ENCODE peak calls at places on chromosomes 7 and 10, in seven cellular contexts. Y is upper lobe of left lung, V is stomach, I is transverse colon, B is H54, Z is GM12892, R is heart left ventricle. D is an unnamed sample.

GRCh38 chr7:50723888-50724287 is 58.8 kb downstream of the GRB10 start:
- DNase-seq in Z (no peak), V (no peak), B (no peak), Y (no peak), I (no peak), R (no peak), D (no peak)

GRCh38 chr10:49631975-49632374 is 18.1 kb downstream of the CHAT start:
- DNase-seq in I (no peak), Y (no peak), Z (no peak), R (no peak), V (no peak), B (no peak), D (no peak)

GRCh38 chr7:117970806-117971205 is 97.6 kb upstream of the CTTNBP2 start:
- DNase-seq in B (no peak), V (no peak), R (no peak), I (no peak), Y (no peak), Z (no peak), D (no peak)

GRCh38 chr7:9231683-9232082 is 798.3 kb downstream of the NXPH1 start:
- DNase-seq in Z (no peak), Y (no peak), I (no peak), R (no peak), V (no peak), B (no peak), D (no peak)

GRCh38 chr10:100528885-100529472 is 692 bp downstream of the NDUFB8 start:
- DNase-seq in V (no peak), B (no peak), R (no peak), Y (no peak), Z (no peak), I (no peak), D (no peak)

GRCh38 chr10:114715171-114715670 is 57.1 kb upstream of the ABLIM1 start:
- DNase-seq in B (no peak), R (no peak), Z (no peak), I (no peak), V (no peak), Y (no peak), D (no peak)

GRCh38 chr7:18685961-18686360 is 190.4 kb downstream of the HDAC9 start:
- DNase-seq in B (no peak), Z (no peak), R (no peak), V (no peak), Y (no peak), I (no peak), D (no peak)

GRCh38 chr10:47179291-47179647 is 120.7 kb upstream of the GDF10 start:
- DNase-seq in V (no peak), B (no peak), I (no peak), Y (no peak), Z (no peak), R (no peak), D (no peak)

GRCh38 chr10:76555271-76555670 is 1082.3 kb downstream of the KCNMA1 start:
- DNase-seq in Y (no peak), R (no peak), B (no peak), I (no peak), Z (no peak), V (no peak), D (no peak)

GRCh38 chr7:113548561-113548960 is 370.2 kb downstream of the PPP1R3A start:
- DNase-seq in I (no peak), Y (no peak), B (no peak), R (no peak), Z (no peak), V (no peak), D (no peak)

GRCh38 chr7:19061331-19061730 is 56.1 kb downstream of the TWIST1 start:
- DNase-seq in Z (no peak), Y (no peak), R (no peak), V (no peak), I (no peak), B (no peak), D (no peak)

GRCh38 chr7:11252705-11253272 is 279.1 kb downstream of the PHF14 start:
- DNase-seq in Z (no peak), R (no peak), I (no peak), Y (no peak), V (no peak), B (no peak), D (no peak)

GRCh38 chr10:123009105-123009805 is 449 bp downstream of the ACADSB start:
- DNase-seq in Y (peak), R (peak), I (peak), V (peak), Z (peak), B (no peak), D (peak)

GRCh38 chr7:105654095-105654686 is 72.9 kb upstream of the EFCAB10 start:
- DNase-seq in V (no peak), Z (no peak), I (no peak), B (no peak), Y (peak), R (no peak), D (no peak)

GRCh38 chr10:86545097-86545496 is 23.5 kb upstream of the WAPL start:
- DNase-seq in Z (no peak), V (no peak), R (no peak), B (no peak), I (no peak), Y (no peak), D (no peak)

GRCh38 chr7:98200364-98200763 is 10.9 kb upstream of the BHLHA15 start:
- DNase-seq in R (no peak), V (no peak), Y (no peak), B (no peak), Z (no peak), I (no peak), D (no peak)

GRCh38 chr7:19920200-19920599 is 146.8 kb upstream of the TMEM196 start:
- DNase-seq in Y (no peak), R (no peak), B (no peak), I (no peak), Z (no peak), V (no peak), D (no peak)

GRCh38 chr7:91836065-91836368 is 44.5 kb downstream of the MTERF1 start:
- DNase-seq in I (no peak), Y (no peak), R (no peak), Z (no peak), B (no peak), V (no peak), D (no peak)

GRCh38 chr7:137715101-137715500 is 131.7 kb downstream of the DGKI start:
- DNase-seq in Z (no peak), I (no peak), R (no peak), B (no peak), Y (no peak), V (no peak), D (no peak)

GRCh38 chr7:90738249-90738648 is 142.1 kb downstream of the CDK14 start:
- DNase-seq in Z (no peak), R (no peak), I (no peak), B (no peak), V (no peak), Y (no peak), D (no peak)

GRCh38 chr7:1123721-1124120 is 35.8 kb downstream of the GPER1 start:
- DNase-seq in V (peak), B (no peak), Z (no peak), R (peak), Y (peak), I (peak), D (peak)

GRCh38 chr7:72292794-72293193 is 119.3 kb downstream of the CALN1 start:
- DNase-seq in Y (no peak), Z (no peak), I (no peak), V (no peak), B (no peak), R (no peak), D (no peak)

GRCh38 chr7:117459735-117460134 is 20.1 kb upstream of the CFTR start:
- DNase-seq in B (no peak), Y (no peak), V (no peak), R (no peak), I (no peak), Z (no peak), D (no peak)

GRCh38 chr10:128476845-128477244 is 350.6 kb upstream of the MKI67 start:
- DNase-seq in B (no peak), V (no peak), Y (no peak), R (no peak), Z (no peak), I (no peak), D (no peak)

DNA sequence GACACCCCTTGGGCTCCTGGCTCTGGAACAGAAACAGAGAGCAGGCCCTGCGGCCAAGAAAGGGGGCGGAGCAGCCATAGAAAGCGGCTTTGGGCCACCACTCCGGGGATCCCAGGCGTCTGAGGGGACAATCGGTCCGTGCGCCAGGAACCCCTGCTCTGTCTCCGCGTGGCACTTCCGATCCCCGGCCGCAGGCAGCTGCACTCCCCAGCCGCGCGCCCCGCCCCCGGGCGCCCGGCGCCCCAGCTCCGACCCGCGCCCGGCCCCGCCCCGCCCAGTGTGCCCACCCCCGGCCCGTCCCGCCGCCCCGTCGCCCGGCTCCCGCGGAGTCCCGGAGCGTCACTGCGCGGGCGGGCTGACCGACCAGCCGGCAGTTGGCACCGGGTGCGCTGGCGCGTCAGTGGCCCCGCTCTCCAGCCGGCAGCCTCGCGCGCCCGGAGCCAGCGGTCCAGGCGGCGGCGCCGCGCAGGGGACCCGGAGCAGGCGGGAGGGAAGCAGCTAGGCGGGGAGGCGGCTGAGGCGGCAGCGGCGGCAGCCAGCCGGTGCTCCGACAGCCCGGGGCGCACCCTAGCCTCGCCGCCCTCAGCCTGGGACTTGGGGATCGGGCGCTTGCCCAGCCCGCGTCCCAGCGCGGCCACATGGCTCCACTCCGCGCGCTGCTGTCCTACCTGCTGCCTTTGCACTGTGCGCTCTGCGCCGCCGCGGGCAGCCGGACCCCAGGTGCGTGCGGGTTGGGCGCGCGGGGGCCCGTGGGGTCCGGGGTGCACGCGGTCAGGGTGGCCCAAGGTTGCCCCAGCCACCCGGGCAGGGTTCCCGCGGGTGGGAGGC is at the start of gene ADAMTS14:
- DNase-seq in R (no peak), B (peak), I (peak), Z (peak), V (no peak), Y (no peak), D (no peak)
- TF ChIP-seq POLR2A in R (no peak), B (peak), I (no peak), Z (no peak), V (no peak), Y (no peak), D (no peak)

GRCh38 chr7:5692112-5692844 is 89.2 kb downstream of the RNF216 start:
- DNase-seq in B (peak), Y (peak), R (peak), Z (no peak), I (peak), V (peak), D (peak)
- TF ChIP-seq POLR2A in B (no peak), Y (no peak), R (no peak), Z (no peak), I (peak), V (no peak), D (peak)

GRCh38 chr10:3773465-3774017 is 11.5 kb downstream of the KLF6 start:
- DNase-seq in Y (no peak), B (no peak), Z (no peak), V (no peak), I (no peak), R (no peak), D (no peak)
- TF ChIP-seq POLR2A in Y (no peak), B (no peak), Z (no peak), V (no peak), I (no peak), R (no peak), D (no peak)

DNA sequence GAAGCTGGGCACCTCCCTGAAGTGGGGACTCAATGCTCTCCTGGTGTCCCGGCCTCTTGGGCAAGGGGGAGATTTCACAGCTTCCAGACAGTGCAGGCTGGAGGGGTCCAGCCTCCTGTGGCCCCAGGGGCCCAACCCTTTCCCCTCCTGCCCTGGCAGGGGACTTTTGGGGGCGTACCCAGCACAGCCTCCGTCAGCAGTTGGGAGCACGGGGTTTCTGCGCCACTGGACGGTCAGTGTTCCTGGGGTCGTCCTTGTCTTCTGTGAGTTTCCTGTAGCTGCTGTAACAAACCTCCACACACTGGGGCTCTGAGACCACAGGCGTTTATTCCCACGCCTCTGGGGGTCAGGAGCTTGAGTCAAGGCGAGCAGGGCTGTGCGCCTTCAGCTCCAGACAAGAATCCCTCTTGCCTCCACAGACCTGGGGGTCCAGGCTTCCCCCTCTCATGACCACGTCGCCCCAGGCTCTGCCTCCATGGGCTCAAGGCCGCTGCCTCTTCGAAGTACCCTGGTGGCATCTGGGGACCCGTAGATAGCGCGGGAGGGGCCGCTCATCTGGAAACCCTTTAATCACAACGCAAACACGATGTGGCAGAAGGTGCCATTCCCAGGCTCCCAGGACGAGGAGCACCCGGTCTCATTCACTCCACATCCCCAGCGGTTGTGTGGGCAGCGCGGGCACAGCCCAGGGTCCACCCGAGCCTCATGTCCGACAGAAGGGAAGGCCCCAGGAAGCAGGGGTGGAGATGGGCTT is 14.0 kb downstream of the PWWP2B start:
- DNase-seq in B (no peak), Y (no peak), R (peak), Z (no peak), V (no peak), I (no peak), D (no peak)
- TF ChIP-seq POLR2A in B (no peak), Y (no peak), R (no peak), Z (no peak), V (no peak), I (no peak), D (no peak)

GRCh38 chr10:48449501-48450232 is 143.2 kb downstream of the MAPK8 start:
- DNase-seq in I (no peak), Z (no peak), B (peak), R (peak), Y (no peak), V (peak), D (no peak)

GRCh38 chr10:48451969-48452878 is 145.7 kb downstream of the MAPK8 start:
- DNase-seq in V (peak), B (no peak), Z (no peak), Y (no peak), R (peak), I (no peak), D (no peak)

GRCh38 chr10:48450233-48450810 is 143.8 kb downstream of the MAPK8 start:
- DNase-seq in B (no peak), Z (no peak), Y (no peak), V (peak), R (no peak), I (no peak), D (no peak)

GRCh38 chr10:48452879-48453412 is 146.5 kb downstream of the MAPK8 start:
- DNase-seq in R (peak), B (no peak), Z (no peak), I (no peak), V (peak), Y (no peak), D (no peak)

GRCh38 chr10:48450811-48451466 is 144.5 kb downstream of the MAPK8 start:
- DNase-seq in Z (no peak), I (no peak), R (peak), B (peak), Y (no peak), V (peak), D (no peak)
- TF ChIP-seq POLR2A in Z (no peak), I (no peak), R (no peak), B (no peak), Y (no peak), V (no peak), D (no peak)

DNA sequence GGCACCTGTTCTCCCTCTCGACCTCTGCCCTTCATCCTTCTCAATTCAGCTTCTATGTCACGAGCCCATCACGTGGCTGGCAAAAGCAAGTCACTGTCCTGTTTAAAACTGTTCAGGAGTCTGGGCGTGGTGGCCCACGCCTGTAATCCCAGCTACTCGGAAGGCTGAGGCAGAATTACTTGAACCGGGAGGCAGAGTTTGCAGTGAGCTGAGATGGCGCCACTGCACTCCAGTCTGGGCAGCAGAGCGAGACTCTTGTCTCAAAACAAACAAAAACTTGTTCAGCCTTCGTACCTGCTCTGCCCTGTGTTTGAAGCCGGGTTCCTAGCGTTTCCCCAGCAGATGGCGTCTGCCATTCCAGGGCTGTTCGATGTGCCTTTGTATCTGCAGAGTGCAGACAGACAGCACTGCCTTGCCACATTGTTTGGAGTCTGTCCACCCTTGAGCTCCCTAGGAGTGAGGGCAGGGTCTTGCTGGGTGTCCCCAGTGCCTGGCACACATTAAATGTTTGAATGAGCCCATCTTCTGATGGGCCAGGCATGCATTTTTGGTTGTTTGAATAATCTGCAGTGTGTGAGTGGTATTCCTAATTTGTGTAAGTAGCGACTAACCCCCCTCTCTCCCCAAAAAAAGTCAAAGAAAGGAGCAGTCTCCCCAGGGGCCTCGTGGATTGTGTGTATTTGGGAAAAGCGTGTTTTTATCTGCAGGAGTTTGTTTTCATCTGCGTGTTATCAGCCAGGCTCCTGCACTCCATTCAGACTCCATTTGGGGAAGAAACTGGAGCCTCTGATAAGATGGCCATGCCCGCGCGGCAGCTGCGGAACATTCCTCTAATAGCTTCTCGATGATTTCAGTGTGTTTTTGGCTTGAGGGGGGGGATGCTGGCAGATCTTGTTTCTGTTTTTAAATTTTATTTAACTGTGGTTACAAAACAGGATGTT is 61.2 kb downstream of the DNAJB6 start:
- DNase-seq in Z (no peak), V (peak), Y (no peak), R (no peak), B (no peak), I (peak), D (peak)
- TF ChIP-seq POLR2A in Z (no peak), V (no peak), Y (no peak), R (no peak), B (no peak), I (no peak), D (no peak)